ENCODE peak calls at places on chromosomes 4 and X, in nine cellular contexts. P, Q, N, H, G, Z, E, K and O are unnamed samples.

GRCh38 chr4:153511104-153511503 is 44.9 kb downstream of the TMEM131L start:
- DNase-seq in H (no peak), K (no peak), E (no peak), Q (no peak), N (no peak), G (no peak), Z (no peak), P (no peak), O (no peak)

GRCh38 chr4:159188646-159189045 is 85.8 kb downstream of the RAPGEF2 start:
- DNase-seq in Q (no peak), P (no peak), K (no peak), G (no peak), H (no peak), Z (no peak), E (no peak), N (no peak), O (no peak)

GRCh38 chrX:110795645-110796510 is at the start of gene CHRDL1:
- DNase-seq in K (no peak), P (no peak), H (no peak), G (peak; percentile 33), Q (no peak), Z (peak; percentile 18), N (peak; percentile 0), E (no peak), O (peak; percentile 69)

GRCh38 chr4:7539659-7540058 is 104.9 kb upstream of the PSAPL1 start:
- DNase-seq in P (peak; percentile 40), K (no peak), N (peak; percentile 73), E (no peak), G (no peak), H (no peak), Q (no peak), Z (no peak), O (no peak)

GRCh38 chrX:20499763-20500162 is 233.1 kb upstream of the RPS6KA3 start:
- DNase-seq in N (no peak), P (no peak), E (no peak), K (no peak), G (no peak), Q (no peak), Z (no peak), H (no peak), O (no peak)

GRCh38 chr4:149701733-149702132 is 113.9 kb downstream of the IQCM start:
- DNase-seq in Z (no peak), P (no peak), E (no peak), H (no peak), Q (no peak), G (no peak), N (no peak), K (no peak), O (no peak)

GRCh38 chr4:84325625-84326024 is 173.5 kb downstream of the NKX6-1 start:
- DNase-seq in E (no peak), P (no peak), H (no peak), K (no peak), Z (no peak), Q (no peak), N (no peak), G (no peak), O (no peak)

GRCh38 chrX:13263560-13264251 is 56.1 kb downstream of the ATXN3L start:
- DNase-seq in P (no peak), K (no peak), E (no peak), H (no peak), G (no peak), N (no peak), Q (no peak), Z (no peak), O (no peak)

GRCh38 chr4:94447754-94448411 is 3.9 kb upstream of the PDLIM5 start:
- DNase-seq in E (peak; percentile 19), K (no peak), G (no peak), P (no peak), H (no peak), Z (no peak), N (no peak), Q (no peak), O (no peak)

GRCh38 chr4:36737691-36738090 is 456.3 kb downstream of the DTHD1 start:
- DNase-seq in Z (no peak), G (no peak), N (no peak), Q (no peak), K (no peak), P (no peak), E (no peak), H (no peak), O (no peak)

DNA sequence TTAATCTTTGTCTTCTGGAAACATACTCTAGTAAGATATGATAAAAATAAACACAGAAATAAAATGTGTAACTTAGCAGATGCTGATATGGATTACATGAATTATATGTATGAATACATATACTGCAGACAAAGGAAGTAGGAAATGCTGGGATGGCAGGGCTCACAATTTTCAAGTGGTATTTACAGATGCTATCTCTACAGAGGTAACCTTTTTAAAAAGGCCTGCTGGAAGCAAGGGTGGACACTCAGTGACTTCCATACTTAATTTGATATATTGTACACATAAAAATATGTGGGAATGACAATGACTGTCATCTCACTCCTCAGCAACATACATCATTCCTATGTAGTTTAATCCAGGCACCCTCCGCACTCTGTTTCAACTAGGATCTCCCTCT is 452.9 kb downstream of the DTHD1 start:
- DNase-seq in K (no peak), G (no peak), E (no peak), Z (no peak), H (no peak), P (no peak), Q (no peak), N (no peak), O (no peak)
- TF ChIP-seq POLR2A in K (no peak), G (no peak), E (no peak), Z (no peak), H (no peak), P (no peak), Q (no peak), N (no peak), O (no peak)

DNA sequence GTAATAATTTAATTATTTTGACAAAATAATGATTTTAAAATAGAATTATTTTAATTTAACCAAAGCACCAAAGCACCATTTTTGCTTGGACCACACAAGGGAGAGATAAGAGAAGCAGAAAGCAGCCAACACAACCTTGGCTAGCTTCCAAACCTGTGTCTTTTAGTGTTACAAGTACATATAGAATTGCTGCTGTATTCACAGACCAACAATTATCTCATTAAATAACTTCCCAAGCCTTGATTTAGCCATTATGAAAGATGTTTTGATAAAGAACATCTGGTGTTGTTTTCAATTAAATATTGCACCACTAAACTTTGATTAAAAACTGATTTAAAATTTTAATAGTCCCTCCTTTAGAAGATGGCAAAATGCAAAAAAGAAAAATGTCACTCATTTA is 14.0 kb upstream of the IGFBP7 start:
- DNase-seq in K (no peak), Z (no peak), G (no peak), H (no peak), E (no peak), N (no peak), P (no peak), Q (no peak), O (no peak)
- TF ChIP-seq CTCF in K (no peak), Z (no peak), G (no peak), H (no peak), E (no peak), N (no peak), P (no peak), Q (no peak), O (no peak)

GRCh38 chr4:87030606-87031441 is 96.0 kb downstream of the AFF1 start:
- DNase-seq in H (peak; percentile 33), E (no peak), N (no peak), Q (no peak), K (no peak), G (no peak), P (no peak), Z (no peak), O (no peak)
- H3K4me1 ChIP-seq in H (peaks cover 19% of the 10 kb centered on the region), E (peaks cover 64% of the 10 kb centered on the region), N (peaks cover 64% of the 10 kb centered on the region), Q (peaks cover 52% of the 10 kb centered on the region), K (peaks cover 45% of the 10 kb centered on the region), G (no peaks in the 10 kb centered on the region), P (peaks cover 100% of the 10 kb centered on the region), Z (peaks cover 56% of the 10 kb centered on the region), O (peaks cover 90% of the 10 kb centered on the region)

DNA sequence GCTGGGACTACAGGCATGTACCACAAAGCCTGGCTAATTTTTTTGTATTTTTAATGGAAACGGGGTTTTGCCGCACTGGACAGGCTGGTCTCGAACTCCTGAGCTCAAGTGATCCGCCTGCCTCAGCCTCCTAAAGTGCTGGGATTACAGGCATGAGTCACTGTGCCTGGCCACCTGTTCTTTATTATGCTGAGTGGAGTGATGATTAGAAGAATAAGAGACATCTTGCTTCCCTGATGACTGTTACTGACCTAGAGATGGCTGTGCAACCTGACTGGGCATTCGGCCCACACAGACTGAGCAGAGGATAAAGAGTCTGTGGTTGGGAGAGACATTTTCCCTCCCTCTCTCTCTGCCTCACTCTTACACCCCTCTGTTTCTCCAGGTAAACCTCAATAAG is 56.7 kb downstream of the SPINK2 start:
- DNase-seq in P (no peak), E (no peak), Q (no peak), N (no peak), Z (no peak), G (no peak), K (no peak), H (peak; percentile 71), O (no peak)
- TF ChIP-seq POLR2A in P (no peak), E (no peak), Q (no peak), N (no peak), Z (no peak), G (no peak), K (no peak), H (no peak), O (no peak)

GRCh38 chr4:141350122-141350904 is 129.6 kb downstream of the ZNF330 start:
- DNase-seq in K (no peak), N (peak; percentile 92), Q (peak; percentile 45), H (peak; percentile 88), E (peak; percentile 13), Z (peak; percentile 82), G (peak; percentile 65), P (no peak), O (peak; percentile 89)

GRCh38 chr4:141348589-141348988 is 127.9 kb downstream of the ZNF330 start:
- DNase-seq in Q (no peak), E (no peak), K (no peak), H (no peak), G (no peak), Z (no peak), N (no peak), P (no peak), O (no peak)

GRCh38 chr4:141340458-141340857 is 119.8 kb downstream of the ZNF330 start:
- DNase-seq in N (no peak), H (no peak), P (no peak), E (no peak), K (no peak), Z (no peak), G (no peak), Q (no peak), O (no peak)

GRCh38 chr4:141347738-141348524 is 127.2 kb downstream of the ZNF330 start:
- DNase-seq in H (peak; percentile 28), N (peak; percentile 29), K (no peak), Q (no peak), E (peak; percentile 16), G (no peak), Z (no peak), P (no peak), O (no peak)

DNA sequence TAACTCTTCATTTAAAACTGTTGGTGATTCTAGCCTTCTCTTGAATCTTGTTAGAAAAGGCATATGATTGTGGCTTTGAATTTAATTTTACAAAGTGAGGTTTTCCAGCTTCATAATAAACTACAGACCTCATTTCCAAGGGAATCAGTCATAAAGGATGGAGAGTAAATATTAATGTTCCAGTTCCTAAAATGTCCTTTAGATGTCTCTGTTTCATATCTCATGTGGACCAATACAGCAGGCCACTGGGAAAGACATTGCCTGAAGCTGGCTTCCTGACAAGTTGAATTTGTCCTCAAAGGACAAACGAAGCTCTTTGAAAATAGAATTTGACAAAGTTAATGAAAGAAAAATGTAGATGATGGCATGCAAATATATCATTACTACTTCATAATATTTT is 125.4 kb downstream of the ZNF330 start:
- DNase-seq in E (peak; percentile 55), G (no peak), H (peak; percentile 74), K (no peak), P (no peak), Q (no peak), Z (no peak), N (peak; percentile 70), O (no peak)
- TF ChIP-seq CTCF in E (peak; percentile 66), G (peak; percentile 71), H (peak; percentile 74), K (peak; percentile 53), P (peak; percentile 73), Q (peak; percentile 35), Z (peak; percentile 55), N (peak; percentile 60), O (peak; percentile 59)